ENCODE peak calls at places on chromosomes 16 and 17, in four cellular contexts. O, N, Y and C are unnamed samples.
A peak's percentile ranks its signal among the peaks of the same experiment; 100 is the strongest.

GRCh38 chr16:11128211-11129123 is 127.5 kb downstream of the SOCS1 start:
- DNase-seq in O (no peak), N (peak; percentile 79), Y (peak; percentile 80), C (no peak)

GRCh38 chr17:59623151-59623550 is 3.5 kb downstream of the CLTC start:
- DNase-seq in O (no peak), N (no peak), Y (no peak), C (no peak)

GRCh38 chr16:87076950-87077749 is 240.0 kb downstream of the C16orf95 start:
- DNase-seq in Y (peak; percentile 79), N (peak; percentile 55), O (no peak), C (peak; percentile 66)

GRCh38 chr17:50033316-50033715 is 22.6 kb upstream of the ITGA3 start:
- DNase-seq in N (peak; percentile 77), O (no peak), Y (no peak), C (no peak)

GRCh38 chr16:30697264-30698138 is 1.5 kb upstream of the SRCAP start:
- DNase-seq in Y (no peak), O (no peak), N (peak; percentile 94), C (no peak)

GRCh38 chr16:12876778-12877177 is 24.6 kb upstream of the SHISA9 start:
- DNase-seq in O (no peak), Y (no peak), N (no peak), C (no peak)

GRCh38 chr17:79834575-79835469 is 4.4 kb downstream of the CBX4 start:
- DNase-seq in O (no peak), Y (peak; percentile 63), N (no peak), C (peak; percentile 79)

GRCh38 chr16:74724820-74725549 is 24.3 kb upstream of the MLKL start:
- DNase-seq in N (peak; percentile 82), Y (no peak), O (no peak), C (peak; percentile 65)

GRCh38 chr17:32805029-32805976 is 71.6 kb downstream of the MYO1D start:
- DNase-seq in N (no peak), Y (no peak), O (no peak), C (no peak)

GRCh38 chr16:88814144-88814502 is 2.4 kb upstream of the APRT start:
- DNase-seq in O (no peak), Y (no peak), N (no peak), C (no peak)

GRCh38 chr17:29617125-29617480 is 5.6 kb downstream of the CORO6 start:
- DNase-seq in N (peak; percentile 38), Y (peak; percentile 90), O (peak; percentile 72), C (peak; percentile 79)

GRCh38 chr16:31484491-31485171 is 1.7 kb downstream of the SLC5A2 start:
- DNase-seq in N (no peak), O (no peak), Y (peak; percentile 46), C (no peak)

GRCh38 chr17:13477180-13477611 is 124.5 kb downstream of the HS3ST3A1 start:
- DNase-seq in Y (no peak), O (no peak), N (peak; percentile 75), C (no peak)

GRCh38 chr16:85458952-85459351 is 154.2 kb upstream of the GSE1 start:
- DNase-seq in Y (peak; percentile 70), N (no peak), O (peak; percentile 46), C (no peak)

GRCh38 chr17:56751145-56751743 is 82.5 kb downstream of the C17orf67 start:
- DNase-seq in O (no peak), N (no peak), Y (peak; percentile 55), C (no peak)

GRCh38 chr16:56278196-56278855 is 87.0 kb downstream of the GNAO1 start:
- DNase-seq in N (no peak), O (no peak), Y (no peak), C (no peak)

GRCh38 chr17:17125136-17126084 is 80.7 kb downstream of the PLD6 start:
- DNase-seq in N (no peak), O (peak; percentile 14), Y (peak; percentile 22), C (no peak)

GRCh38 chr17:55768946-55769624 is 18.2 kb downstream of the PCTP start:
- DNase-seq in O (no peak), N (peak; percentile 24), Y (no peak), C (no peak)

GRCh38 chr17:74671031-74671771 is 41.5 kb downstream of the CD300LF start:
- DNase-seq in N (peak; percentile 58), Y (peak; percentile 93), O (no peak), C (peak; percentile 90)

GRCh38 chr17:32709562-32709961 is 167.4 kb downstream of the MYO1D start:
- DNase-seq in N (no peak), Y (no peak), O (no peak), C (no peak)

GRCh38 chr16:88417684-88418476 is 35.1 kb downstream of the ZNF469 start:
- DNase-seq in O (no peak), N (no peak), Y (no peak), C (no peak)

GRCh38 chr16:19881783-19882182 is 2.9 kb downstream of the GPRC5B start:
- DNase-seq in O (no peak), N (no peak), Y (no peak), C (no peak)

GRCh38 chr17:74453665-74454196 is 12.7 kb upstream of the CD300A start:
- DNase-seq in N (no peak), O (peak; percentile 85), Y (no peak), C (no peak)

GRCh38 chr16:1188781-1189189 is 35.9 kb downstream of the CACNA1H start:
- DNase-seq in O (no peak), Y (peak; percentile 80), N (peak; percentile 30), C (peak; percentile 82)

GRCh38 chr17:76104140-76104895 is 731 bp upstream of the EXOC7 start:
- DNase-seq in O (no peak), N (no peak), Y (no peak), C (peak; percentile 65)

GRCh38 chr16:14310519-14310991 is 239.4 kb downstream of the MRTFB start:
- DNase-seq in O (no peak), N (peak; percentile 50), Y (no peak), C (no peak)

GRCh38 chr17:1999557-2000251 is 25.4 kb downstream of the RTN4RL1 start:
- DNase-seq in Y (peak; percentile 81), O (peak; percentile 18), N (peak; percentile 19), C (no peak)

GRCh38 chr17:55321507-55322064 is 56.8 kb downstream of the HLF start:
- DNase-seq in Y (no peak), O (no peak), N (no peak), C (no peak)

GRCh38 chr17:6427284-6427781 is 7.6 kb downstream of the AIPL1 start:
- DNase-seq in O (no peak), N (peak; percentile 16), Y (no peak), C (no peak)

GRCh38 chr16:25064967-25065366 is 46.6 kb upstream of the LCMT1 start:
- DNase-seq in Y (no peak), N (peak; percentile 9), O (no peak), C (no peak)

GRCh38 chr16:63663155-63663554 is 1458.7 kb downstream of the CDH11 start:
- DNase-seq in O (no peak), N (no peak), Y (no peak), C (no peak)

GRCh38 chr16:13291934-13292333 is 390.5 kb downstream of the SHISA9 start:
- DNase-seq in O (no peak), N (no peak), Y (no peak), C (no peak)

GRCh38 chr16:15708096-15708495 is 58.1 kb downstream of the NDE1 start:
- DNase-seq in N (peak; percentile 89), O (no peak), Y (no peak), C (no peak)

GRCh38 chr17:8288336-8289102 is at the start of gene RANGRF:
- DNase-seq in Y (peak; percentile 97), N (peak; percentile 75), O (peak; percentile 73), C (peak; percentile 83)

GRCh38 chr17:7313890-7314718 is 1.1 kb downstream of the GPS2 start:
- DNase-seq in Y (no peak), N (peak; percentile 38), O (no peak), C (no peak)

GRCh38 chr17:39617446-39618251 is 9.1 kb upstream of the PPP1R1B start:
- DNase-seq in N (peak; percentile 13), Y (peak; percentile 85), O (peak; percentile 86), C (no peak)

GRCh38 chr17:64291268-64291851 is 28.3 kb upstream of the TEX2 start:
- DNase-seq in O (no peak), Y (no peak), N (no peak), C (no peak)